ENCODE peak calls at places on chromosomes 2 and 18, in six cellular contexts. J, Y, L, C, G and Q are unnamed samples.

GRCh38 chr18:9708882-9709877 is 1.1 kb downstream of the RAB31 start:
- DNase-seq in L (no peak), J (no peak), Y (peak), C (peak), G (no peak), Q (no peak)

GRCh38 chr18:35406666-35407065 is 29.5 kb upstream of the ZNF396 start:
- DNase-seq in J (no peak), Y (no peak), L (no peak), G (no peak), C (no peak), Q (no peak)

GRCh38 chr2:230903251-230904150 is 21.5 kb downstream of the GPR55 start:
- DNase-seq in J (no peak), C (peak), L (no peak), Y (no peak), G (no peak), Q (peak)

GRCh38 chr2:70328921-70329561 is 27.2 kb upstream of the FAM136A start:
- DNase-seq in J (peak), Y (no peak), L (no peak), C (no peak), G (no peak), Q (no peak)

GRCh38 chr18:73674466-73674865 is 473.2 kb downstream of the FBXO15 start:
- DNase-seq in C (no peak), L (no peak), G (no peak), J (no peak), Y (no peak), Q (no peak)

GRCh38 chr2:23803275-23803964 is 123.5 kb downstream of the ATAD2B start:
- DNase-seq in Y (no peak), G (no peak), C (no peak), L (no peak), J (no peak), Q (no peak)

GRCh38 chr2:233426619-233427342 is 72.5 kb downstream of the DGKD start:
- DNase-seq in L (peak), G (no peak), Y (peak), C (peak), J (no peak), Q (peak)

GRCh38 chr2:26463252-26464207 is 14.4 kb downstream of the OTOF start:
- DNase-seq in C (no peak), G (no peak), Y (no peak), J (no peak), L (no peak), Q (no peak)

GRCh38 chr2:8234757-8235374 is 447.0 kb upstream of the ID2 start:
- DNase-seq in Y (no peak), L (no peak), C (no peak), G (no peak), J (peak), Q (no peak)

GRCh38 chr2:75186829-75187228 is 12.5 kb downstream of the TACR1 start:
- DNase-seq in L (no peak), J (no peak), C (no peak), G (no peak), Y (no peak), Q (no peak)

GRCh38 chr2:173235947-173236803 is 118.5 kb upstream of the CDCA7 start:
- DNase-seq in Y (no peak), L (no peak), J (no peak), C (no peak), G (no peak), Q (no peak)

GRCh38 chr2:100818606-100819364 is 1.2 kb upstream of the NPAS2 start:
- DNase-seq in C (no peak), G (no peak), L (peak), Y (no peak), J (no peak), Q (peak)

GRCh38 chr18:23856466-23857175 is 157.9 kb upstream of the TTC39C start:
- DNase-seq in C (no peak), Y (peak), J (no peak), L (no peak), G (no peak), Q (no peak)